ENCODE peak calls at places on chromosomes 3 and 15, in four cellular contexts. One of them, this sample, is unnamed.

GRCh38 chr3:195909645-195910498 is 1.5 kb upstream of the TNK2 start:
- DNase-seq in HCT116: peak; percentile 23
- DNase-seq in HepG2: peak; percentile 58
- DNase-seq in K562: peak; percentile 94
- DNase-seq in this sample: no peak

GRCh38 chr3:46085421-46086082 is 58.3 kb upstream of the XCR1 start:
- DNase-seq in HepG2: no peak
- DNase-seq in HCT116: no peak
- DNase-seq in K562: no peak
- DNase-seq in this sample: no peak

GRCh38 chr3:31533169-31533870 is 595 bp downstream of the STT3B start:
- DNase-seq in HCT116: no peak
- DNase-seq in K562: peak; percentile 62
- DNase-seq in HepG2: peak; percentile 12
- DNase-seq in this sample: no peak

GRCh38 chr3:35932995-35933394 is 293.7 kb downstream of the ARPP21 start:
- DNase-seq in HCT116: peak; percentile 26
- DNase-seq in HepG2: peak; percentile 46
- DNase-seq in K562: peak; percentile 23
- DNase-seq in this sample: no peak

GRCh38 chr15:81784751-81785150 is 261.1 kb downstream of the MEX3B start:
- DNase-seq in HepG2: no peak
- DNase-seq in K562: no peak
- DNase-seq in HCT116: no peak
- DNase-seq in this sample: no peak

GRCh38 chr15:43376017-43376705 is 5.3 kb downstream of the TUBGCP4 start:
- DNase-seq in K562: peak; percentile 58
- DNase-seq in HepG2: peak; percentile 45
- DNase-seq in HCT116: peak; percentile 27
- DNase-seq in this sample: no peak

GRCh38 chr3:120460862-120461261 is 10.1 kb upstream of the FSTL1 start:
- DNase-seq in HCT116: no peak
- DNase-seq in K562: no peak
- DNase-seq in HepG2: no peak
- DNase-seq in this sample: no peak

GRCh38 chr15:57881972-57882371 is 175.5 kb downstream of the POLR2M start:
- DNase-seq in HCT116: no peak
- DNase-seq in HepG2: no peak
- DNase-seq in K562: no peak
- DNase-seq in this sample: no peak

GRCh38 chr15:25424073-25424472 is 14.8 kb downstream of the UBE3A start:
- DNase-seq in K562: no peak
- DNase-seq in HCT116: no peak
- DNase-seq in HepG2: no peak
- DNase-seq in this sample: no peak

GRCh38 chr3:12856626-12857025 is 15.3 kb upstream of the RPL32 start:
- DNase-seq in HCT116: no peak
- DNase-seq in K562: no peak
- DNase-seq in HepG2: no peak
- DNase-seq in this sample: no peak

GRCh38 chr3:140244893-140245292 is 309.9 kb downstream of the CLSTN2 start:
- DNase-seq in K562: no peak
- DNase-seq in HepG2: no peak
- DNase-seq in HCT116: no peak
- DNase-seq in this sample: no peak

GRCh38 chr3:70805044-70805732 is 492.8 kb upstream of the MDFIC2 start:
- DNase-seq in HCT116: no peak
- DNase-seq in HepG2: no peak
- DNase-seq in K562: no peak
- DNase-seq in this sample: no peak

GRCh38 chr3:1945698-1946097 is 153.0 kb upstream of the CNTN4 start:
- DNase-seq in HepG2: no peak
- DNase-seq in K562: no peak
- DNase-seq in HCT116: no peak
- DNase-seq in this sample: no peak

GRCh38 chr3:153151037-153151436 is 11.0 kb upstream of the RAP2B start:
- DNase-seq in K562: no peak
- DNase-seq in HCT116: no peak
- DNase-seq in HepG2: no peak
- DNase-seq in this sample: no peak

GRCh38 chr3:100040846-100041245 is 73.5 kb downstream of the FILIP1L start:
- DNase-seq in HepG2: no peak
- DNase-seq in HCT116: no peak
- DNase-seq in K562: no peak
- DNase-seq in this sample: no peak

GRCh38 chr15:73378089-73378488 is 9.3 kb upstream of the HCN4 start:
- DNase-seq in K562: no peak
- DNase-seq in HCT116: no peak
- DNase-seq in HepG2: no peak
- DNase-seq in this sample: no peak

GRCh38 chr3:186151077-186151971 is 42.4 kb upstream of the ETV5 start:
- DNase-seq in HCT116: no peak
- DNase-seq in HepG2: no peak
- DNase-seq in K562: no peak
- DNase-seq in this sample: no peak

GRCh38 chr15:56351957-56352506 is 13.2 kb upstream of the TEX9 start:
- DNase-seq in HepG2: no peak
- DNase-seq in HCT116: no peak
- DNase-seq in K562: peak; percentile 14
- DNase-seq in this sample: no peak

GRCh38 chr15:85725564-85725963 is 69.2 kb downstream of the KLHL25 start:
- DNase-seq in HCT116: no peak
- DNase-seq in HepG2: no peak
- DNase-seq in K562: no peak
- DNase-seq in this sample: no peak
- H3K27ac ChIP-seq in HCT116: no peak overlapping the region
- H3K27ac ChIP-seq in HepG2: no peak overlapping the region
- H3K27ac ChIP-seq in K562: no peak overlapping the region
- H3K27ac ChIP-seq in this sample: no peak overlapping the region

GRCh38 chr3:179324270-179324754 is 1.5 kb downstream of the ZNF639 start:
- DNase-seq in HepG2: no peak
- DNase-seq in HCT116: no peak
- DNase-seq in K562: peak; percentile 60
- DNase-seq in this sample: no peak

GRCh38 chr3:179321585-179322322 is 1.1 kb upstream of the ZNF639 start:
- DNase-seq in HCT116: no peak
- DNase-seq in K562: peak; percentile 71
- DNase-seq in HepG2: peak; percentile 29
- DNase-seq in this sample: peak; percentile 43

GRCh38 chr3:179318876-179319275 is 4.0 kb upstream of the ZNF639 start:
- DNase-seq in K562: no peak
- DNase-seq in HepG2: no peak
- DNase-seq in HCT116: no peak
- DNase-seq in this sample: no peak

GRCh38 chr3:179323197-179323901 is 518 bp downstream of the ZNF639 start:
- DNase-seq in HCT116: no peak
- DNase-seq in HepG2: peak; percentile 33
- DNase-seq in K562: peak; percentile 80
- DNase-seq in this sample: no peak

DNA sequence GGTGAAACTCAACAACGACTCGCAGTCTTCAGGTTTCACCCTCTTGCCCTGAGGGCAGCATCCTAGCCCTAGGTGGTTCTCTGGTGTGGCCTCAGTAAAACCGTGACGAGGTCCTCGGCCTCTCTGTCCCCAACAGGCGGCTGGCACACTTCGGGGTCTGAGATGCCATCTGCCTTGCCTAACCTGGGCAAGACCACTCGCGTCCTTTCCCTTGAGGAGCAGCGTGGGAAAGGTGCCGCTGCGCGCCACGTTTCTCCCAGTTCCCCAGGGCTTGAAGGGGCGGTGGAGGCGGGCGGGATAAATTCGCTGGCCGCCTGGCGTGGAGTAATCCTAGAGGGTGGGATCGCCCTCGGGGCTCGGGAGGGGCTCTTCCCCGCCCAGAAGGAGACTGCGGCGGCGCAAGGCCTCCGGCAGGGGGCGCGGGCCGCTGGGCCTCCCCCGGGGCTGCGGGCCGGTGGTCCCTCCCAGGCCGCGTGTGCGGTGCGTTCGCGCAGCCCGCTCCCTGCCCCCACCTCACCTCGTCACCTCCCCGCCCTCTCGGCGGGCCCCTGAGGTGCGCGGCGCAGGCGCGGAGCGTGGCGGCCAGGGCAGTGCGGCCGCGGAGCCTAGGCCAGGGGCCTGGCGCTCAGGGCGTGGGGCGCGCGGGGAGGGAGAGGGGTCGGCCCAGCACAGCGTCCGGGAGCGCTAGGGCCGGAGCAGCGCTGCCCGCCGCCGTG is at the start of gene ZNF639:
- DNase-seq in HCT116: peak; percentile 76
- DNase-seq in HepG2: peak; percentile 78
- DNase-seq in K562: peak; percentile 93
- DNase-seq in this sample: peak; percentile 33
- TF ChIP-seq TCF7L2 in HCT116: peak; percentile 44
- TF ChIP-seq TCF7L2 in HepG2: no peak
- TF ChIP-seq TCF7L2 in K562: peak; percentile 79
- TF ChIP-seq TCF7L2 in this sample: peak; percentile 18

GRCh38 chr15:65189102-65189740 is 4.1 kb upstream of the CLPX start:
- DNase-seq in HepG2: peak; percentile 54
- DNase-seq in K562: peak; percentile 67
- DNase-seq in HCT116: peak; percentile 63
- DNase-seq in this sample: peak; percentile 33
- TF ChIP-seq POLR2AphosphoS5 in HepG2: no peak
- TF ChIP-seq POLR2AphosphoS5 in K562: no peak
- TF ChIP-seq POLR2AphosphoS5 in HCT116: no peak
- TF ChIP-seq POLR2AphosphoS5 in this sample: no peak

GRCh38 chr3:37745921-37746320 is 115.8 kb upstream of the CTDSPL start:
- DNase-seq in HCT116: no peak
- DNase-seq in HepG2: no peak
- DNase-seq in K562: no peak
- DNase-seq in this sample: no peak

GRCh38 chr3:37742121-37742520 is 119.6 kb upstream of the CTDSPL start:
- DNase-seq in K562: no peak
- DNase-seq in HepG2: no peak
- DNase-seq in HCT116: no peak
- DNase-seq in this sample: no peak

GRCh38 chr3:37745079-37745478 is 116.6 kb upstream of the CTDSPL start:
- DNase-seq in K562: no peak
- DNase-seq in HepG2: no peak
- DNase-seq in HCT116: no peak
- DNase-seq in this sample: no peak

GRCh38 chr3:37742574-37743212 is 119.0 kb upstream of the CTDSPL start:
- DNase-seq in K562: no peak
- DNase-seq in HepG2: no peak
- DNase-seq in HCT116: no peak
- DNase-seq in this sample: no peak

DNA sequence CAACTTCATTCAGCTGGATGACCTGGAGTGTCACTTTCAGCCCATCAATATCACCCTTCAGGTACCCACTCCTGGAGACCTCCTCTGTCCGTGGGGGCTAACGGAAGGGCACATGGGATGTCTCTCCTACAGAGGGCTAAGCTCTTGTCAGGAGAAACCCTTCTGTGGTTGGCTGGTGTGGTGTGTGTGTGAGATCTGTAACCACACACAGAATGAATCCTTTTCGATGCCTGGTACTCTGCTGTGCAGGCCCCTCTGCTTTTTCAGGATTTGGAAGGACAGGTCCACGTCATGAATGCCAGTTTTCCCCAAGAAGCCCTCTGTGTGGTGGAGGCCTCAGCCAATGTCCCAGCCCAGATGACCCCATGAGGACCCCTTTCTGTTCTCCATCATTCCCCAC is 117.7 kb upstream of the CTDSPL start:
- DNase-seq in HCT116: no peak
- DNase-seq in HepG2: no peak
- DNase-seq in K562: no peak
- DNase-seq in this sample: no peak
- H3K27ac ChIP-seq in HCT116: no peak overlapping the region
- H3K27ac ChIP-seq in HepG2: no peak overlapping the region
- H3K27ac ChIP-seq in K562: no peak overlapping the region
- H3K27ac ChIP-seq in this sample: no peak overlapping the region

GRCh38 chr15:90647326-90647725 is 69.8 kb upstream of the BLM start:
- DNase-seq in K562: no peak
- DNase-seq in HCT116: no peak
- DNase-seq in HepG2: no peak
- DNase-seq in this sample: no peak

GRCh38 chr15:90646662-90647305 is 70.4 kb upstream of the BLM start:
- DNase-seq in HCT116: no peak
- DNase-seq in K562: no peak
- DNase-seq in HepG2: no peak
- DNase-seq in this sample: no peak

GRCh38 chr15:90645873-90646605 is 71.1 kb upstream of the BLM start:
- DNase-seq in K562: no peak
- DNase-seq in HepG2: no peak
- DNase-seq in HCT116: no peak
- DNase-seq in this sample: no peak

GRCh38 chr15:90650117-90650955 is 66.8 kb upstream of the BLM start:
- DNase-seq in HCT116: no peak
- DNase-seq in HepG2: no peak
- DNase-seq in K562: peak; percentile 69
- DNase-seq in this sample: no peak

DNA sequence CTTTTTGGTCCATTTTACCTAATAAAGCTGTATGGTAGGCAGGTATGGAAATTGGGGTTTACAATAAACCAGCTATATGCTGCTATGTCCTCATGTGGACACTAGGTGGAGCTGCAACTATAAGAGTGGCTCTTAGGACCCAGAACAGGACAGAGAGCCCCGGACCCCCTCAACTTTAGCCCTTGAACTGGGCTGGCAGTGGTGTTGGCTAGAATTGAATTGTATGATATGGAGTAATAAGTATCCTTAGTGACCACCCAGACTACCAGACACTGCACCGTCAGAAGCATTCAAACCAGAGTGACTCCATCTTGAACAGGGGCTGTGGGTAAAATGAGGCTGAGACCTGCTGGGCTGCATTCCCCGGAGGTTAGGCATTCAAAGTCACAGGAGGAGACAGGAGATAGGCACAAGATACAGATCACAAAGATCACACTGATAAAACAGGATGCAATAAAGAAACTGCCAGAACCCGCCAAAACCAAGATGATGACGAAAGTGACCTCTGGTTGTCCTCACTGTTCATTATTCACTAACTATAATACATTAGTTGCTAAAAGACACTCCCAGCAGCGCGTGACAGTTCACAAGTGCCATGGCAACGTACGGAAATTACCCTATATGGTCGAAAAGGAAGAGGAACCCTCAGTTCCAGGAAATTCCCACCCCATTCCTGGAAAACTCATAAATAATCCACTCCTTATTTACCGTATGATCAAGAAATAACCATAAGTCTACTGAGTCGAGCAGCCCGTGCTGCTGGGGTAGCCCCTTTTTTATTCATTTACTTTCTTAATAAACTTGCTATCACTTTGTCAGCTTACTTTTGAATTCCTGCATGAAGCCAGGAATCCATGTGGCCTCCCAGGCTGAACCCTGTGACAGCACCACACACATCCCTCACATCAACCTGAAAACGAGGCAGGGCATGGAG is 68.7 kb upstream of the BLM start:
- DNase-seq in K562: peak; percentile 97
- DNase-seq in HCT116: peak; percentile 48
- DNase-seq in HepG2: peak; percentile 51
- DNase-seq in this sample: no peak
- TF ChIP-seq TCF7L2 in K562: peak; percentile 39
- TF ChIP-seq TCF7L2 in HCT116: no peak
- TF ChIP-seq TCF7L2 in HepG2: no peak
- TF ChIP-seq TCF7L2 in this sample: no peak